ENCODE peak calls at places on chromosomes 13 and 19, in six cellular contexts. One of them, this sample, is unnamed.

GRCh38 chr19:875265-875879 is 15.9 kb downstream of the CFD start:
- DNase-seq in OCI-LY7: no peak
- DNase-seq in CD4-positive, CD25-positive, alpha-beta regulatory T cell: no peak
- DNase-seq in Caki2: no peak
- DNase-seq in MCF 10A: no peak
- DNase-seq in anterior cingulate cortex: no peak
- DNase-seq in this sample: no peak

GRCh38 chr13:39032150-39032549 is 5.7 kb downstream of the PROSER1 start:
- DNase-seq in OCI-LY7: no peak
- DNase-seq in CD4-positive, CD25-positive, alpha-beta regulatory T cell: no peak
- DNase-seq in Caki2: no peak
- DNase-seq in MCF 10A: no peak
- DNase-seq in anterior cingulate cortex: no peak
- DNase-seq in this sample: no peak

GRCh38 chr13:42548731-42549554 is 25.0 kb upstream of the TNFSF11 start:
- DNase-seq in OCI-LY7: peak; percentile 6
- DNase-seq in CD4-positive, CD25-positive, alpha-beta regulatory T cell: no peak
- DNase-seq in Caki2: no peak
- DNase-seq in MCF 10A: no peak
- DNase-seq in anterior cingulate cortex: peak; percentile 8
- DNase-seq in this sample: no peak

GRCh38 chr19:4233282-4233853 is 4.0 kb downstream of the EBI3 start:
- DNase-seq in OCI-LY7: peak; percentile 56
- DNase-seq in CD4-positive, CD25-positive, alpha-beta regulatory T cell: peak; percentile 53
- DNase-seq in Caki2: peak; percentile 28
- DNase-seq in MCF 10A: peak; percentile 41
- DNase-seq in anterior cingulate cortex: no peak
- DNase-seq in this sample: no peak

GRCh38 chr13:24671367-24672117 is 8.7 kb upstream of the ATP12A start:
- DNase-seq in OCI-LY7: peak; percentile 59
- DNase-seq in CD4-positive, CD25-positive, alpha-beta regulatory T cell: peak; percentile 41
- DNase-seq in Caki2: peak; percentile 78
- DNase-seq in MCF 10A: peak; percentile 82
- DNase-seq in anterior cingulate cortex: no peak
- DNase-seq in this sample: peak; percentile 82

GRCh38 chr13:99339736-99340392 is 32.7 kb upstream of the GPR183 start:
- DNase-seq in OCI-LY7: no peak
- DNase-seq in CD4-positive, CD25-positive, alpha-beta regulatory T cell: peak; percentile 44
- DNase-seq in Caki2: no peak
- DNase-seq in MCF 10A: peak; percentile 78
- DNase-seq in anterior cingulate cortex: no peak
- DNase-seq in this sample: no peak

GRCh38 chr19:2270572-2271515 is 11.1 kb downstream of the PEAK3 start:
- DNase-seq in OCI-LY7: peak; percentile 82
- DNase-seq in CD4-positive, CD25-positive, alpha-beta regulatory T cell: peak; percentile 73
- DNase-seq in Caki2: no peak
- DNase-seq in MCF 10A: peak; percentile 84
- DNase-seq in anterior cingulate cortex: no peak
- DNase-seq in this sample: no peak

GRCh38 chr13:35468195-35468594 is 8.3 kb downstream of the MAB21L1 start:
- DNase-seq in OCI-LY7: no peak
- DNase-seq in CD4-positive, CD25-positive, alpha-beta regulatory T cell: no peak
- DNase-seq in Caki2: no peak
- DNase-seq in MCF 10A: no peak
- DNase-seq in anterior cingulate cortex: no peak
- DNase-seq in this sample: no peak

GRCh38 chr13:40178130-40178529 is 488.3 kb downstream of the FOXO1 start:
- DNase-seq in OCI-LY7: no peak
- DNase-seq in CD4-positive, CD25-positive, alpha-beta regulatory T cell: no peak
- DNase-seq in Caki2: no peak
- DNase-seq in MCF 10A: no peak
- DNase-seq in anterior cingulate cortex: no peak
- DNase-seq in this sample: no peak

GRCh38 chr13:100611678-100612492 is 23.3 kb upstream of the GGACT start:
- DNase-seq in OCI-LY7: no peak
- DNase-seq in CD4-positive, CD25-positive, alpha-beta regulatory T cell: no peak
- DNase-seq in Caki2: no peak
- DNase-seq in MCF 10A: no peak
- DNase-seq in anterior cingulate cortex: no peak
- DNase-seq in this sample: no peak

GRCh38 chr19:52640916-52641315 is 2.8 kb upstream of the ZNF83 start:
- DNase-seq in OCI-LY7: no peak
- DNase-seq in CD4-positive, CD25-positive, alpha-beta regulatory T cell: no peak
- DNase-seq in Caki2: no peak
- DNase-seq in MCF 10A: no peak
- DNase-seq in anterior cingulate cortex: no peak
- DNase-seq in this sample: no peak

GRCh38 chr19:35986111-35986510 is 8.9 kb upstream of the SDHAF1 start:
- DNase-seq in OCI-LY7: no peak
- DNase-seq in CD4-positive, CD25-positive, alpha-beta regulatory T cell: no peak
- DNase-seq in Caki2: no peak
- DNase-seq in MCF 10A: no peak
- DNase-seq in anterior cingulate cortex: no peak
- DNase-seq in this sample: no peak

This sample was measured in NCI-H526 treated with DMSO at 0.1 percent for 48 hours.